ENCODE peak calls at places on chromosomes 7 and 10, in seven cellular contexts. One of them, this sample, is unnamed.

GRCh38 chr7:139591550-139592195 is 68.2 kb downstream of the CLEC2L start:
- DNase-seq in activated naive CD8-positive, alpha-beta T cell treated with anti-CD3 and anti-CD28 coated beads, Interleukin-2, amount 50 U/mL, for 24 hours: no peak
- DNase-seq in putamen: no peak
- DNase-seq in right atrium auricular region: peak; percentile 44
- DNase-seq in BE2C: no peak
- DNase-seq in CD4-positive, CD25-positive, alpha-beta regulatory T cell: no peak
- DNase-seq in BJ: no peak
- DNase-seq in this sample: no peak

GRCh38 chr7:158394936-158395335 is 192.7 kb downstream of the PTPRN2 start:
- DNase-seq in activated naive CD8-positive, alpha-beta T cell treated with anti-CD3 and anti-CD28 coated beads, Interleukin-2, amount 50 U/mL, for 24 hours: peak; percentile 56
- DNase-seq in putamen: no peak
- DNase-seq in right atrium auricular region: no peak
- DNase-seq in BE2C: peak; percentile 63
- DNase-seq in CD4-positive, CD25-positive, alpha-beta regulatory T cell: no peak
- DNase-seq in BJ: no peak
- DNase-seq in this sample: no peak

GRCh38 chr10:6678211-6678803 is 98.2 kb upstream of the PRKCQ start:
- DNase-seq in activated naive CD8-positive, alpha-beta T cell treated with anti-CD3 and anti-CD28 coated beads, Interleukin-2, amount 50 U/mL, for 24 hours: peak; percentile 72
- DNase-seq in putamen: peak; percentile 44
- DNase-seq in right atrium auricular region: no peak
- DNase-seq in BE2C: peak; percentile 43
- DNase-seq in CD4-positive, CD25-positive, alpha-beta regulatory T cell: peak; percentile 73
- DNase-seq in BJ: no peak
- DNase-seq in this sample: peak; percentile 54

GRCh38 chr7:38675500-38676106 is 44.4 kb upstream of the AMPH start:
- DNase-seq in activated naive CD8-positive, alpha-beta T cell treated with anti-CD3 and anti-CD28 coated beads, Interleukin-2, amount 50 U/mL, for 24 hours: no peak
- DNase-seq in putamen: no peak
- DNase-seq in right atrium auricular region: no peak
- DNase-seq in BE2C: no peak
- DNase-seq in CD4-positive, CD25-positive, alpha-beta regulatory T cell: no peak
- DNase-seq in BJ: no peak
- DNase-seq in this sample: no peak

GRCh38 chr10:14302035-14302434 is 28.7 kb downstream of the FRMD4A start:
- DNase-seq in activated naive CD8-positive, alpha-beta T cell treated with anti-CD3 and anti-CD28 coated beads, Interleukin-2, amount 50 U/mL, for 24 hours: no peak
- DNase-seq in putamen: no peak
- DNase-seq in right atrium auricular region: no peak
- DNase-seq in BE2C: no peak
- DNase-seq in CD4-positive, CD25-positive, alpha-beta regulatory T cell: no peak
- DNase-seq in BJ: no peak
- DNase-seq in this sample: no peak

GRCh38 chr10:112852308-112852707 is 97.7 kb upstream of the TCF7L2 start:
- DNase-seq in activated naive CD8-positive, alpha-beta T cell treated with anti-CD3 and anti-CD28 coated beads, Interleukin-2, amount 50 U/mL, for 24 hours: no peak
- DNase-seq in putamen: peak; percentile 49
- DNase-seq in right atrium auricular region: no peak
- DNase-seq in BE2C: no peak
- DNase-seq in CD4-positive, CD25-positive, alpha-beta regulatory T cell: no peak
- DNase-seq in BJ: no peak
- DNase-seq in this sample: no peak

GRCh38 chr7:8436965-8437364 is 3.6 kb downstream of the NXPH1 start:
- DNase-seq in activated naive CD8-positive, alpha-beta T cell treated with anti-CD3 and anti-CD28 coated beads, Interleukin-2, amount 50 U/mL, for 24 hours: peak; percentile 65
- DNase-seq in putamen: no peak
- DNase-seq in right atrium auricular region: no peak
- DNase-seq in BE2C: peak; percentile 78
- DNase-seq in CD4-positive, CD25-positive, alpha-beta regulatory T cell: peak; percentile 55
- DNase-seq in BJ: no peak
- DNase-seq in this sample: peak; percentile 16

GRCh38 chr7:9307131-9307530 is 873.7 kb downstream of the NXPH1 start:
- DNase-seq in activated naive CD8-positive, alpha-beta T cell treated with anti-CD3 and anti-CD28 coated beads, Interleukin-2, amount 50 U/mL, for 24 hours: no peak
- DNase-seq in putamen: peak; percentile 41
- DNase-seq in right atrium auricular region: no peak
- DNase-seq in BE2C: no peak
- DNase-seq in CD4-positive, CD25-positive, alpha-beta regulatory T cell: no peak
- DNase-seq in BJ: no peak
- DNase-seq in this sample: no peak

GRCh38 chr10:133464582-133465031 is 10.9 kb downstream of the SCART1 start:
- DNase-seq in activated naive CD8-positive, alpha-beta T cell treated with anti-CD3 and anti-CD28 coated beads, Interleukin-2, amount 50 U/mL, for 24 hours: no peak
- DNase-seq in putamen: no peak
- DNase-seq in right atrium auricular region: peak; percentile 46
- DNase-seq in BE2C: no peak
- DNase-seq in CD4-positive, CD25-positive, alpha-beta regulatory T cell: no peak
- DNase-seq in BJ: no peak
- DNase-seq in this sample: no peak

GRCh38 chr10:14397069-14397468 is 66.3 kb upstream of the FRMD4A start:
- DNase-seq in activated naive CD8-positive, alpha-beta T cell treated with anti-CD3 and anti-CD28 coated beads, Interleukin-2, amount 50 U/mL, for 24 hours: no peak
- DNase-seq in putamen: peak; percentile 87
- DNase-seq in right atrium auricular region: peak; percentile 62
- DNase-seq in BE2C: no peak
- DNase-seq in CD4-positive, CD25-positive, alpha-beta regulatory T cell: no peak
- DNase-seq in BJ: peak; percentile 98
- DNase-seq in this sample: no peak

GRCh38 chr10:122165914-122166313 is 105.2 kb upstream of the BTBD16 start:
- DNase-seq in activated naive CD8-positive, alpha-beta T cell treated with anti-CD3 and anti-CD28 coated beads, Interleukin-2, amount 50 U/mL, for 24 hours: no peak
- DNase-seq in putamen: no peak
- DNase-seq in right atrium auricular region: no peak
- DNase-seq in BE2C: no peak
- DNase-seq in CD4-positive, CD25-positive, alpha-beta regulatory T cell: no peak
- DNase-seq in BJ: no peak
- DNase-seq in this sample: no peak

GRCh38 chr7:128777156-128778123 is 1.8 kb upstream of the OPN1SW start:
- DNase-seq in activated naive CD8-positive, alpha-beta T cell treated with anti-CD3 and anti-CD28 coated beads, Interleukin-2, amount 50 U/mL, for 24 hours: no peak
- DNase-seq in putamen: no peak
- DNase-seq in right atrium auricular region: no peak
- DNase-seq in BE2C: no peak
- DNase-seq in CD4-positive, CD25-positive, alpha-beta regulatory T cell: no peak
- DNase-seq in BJ: no peak
- DNase-seq in this sample: no peak

GRCh38 chr7:78020131-78020873 is 221.7 kb downstream of the PHTF2 start:
- DNase-seq in activated naive CD8-positive, alpha-beta T cell treated with anti-CD3 and anti-CD28 coated beads, Interleukin-2, amount 50 U/mL, for 24 hours: peak; percentile 31
- DNase-seq in putamen: peak; percentile 83
- DNase-seq in right atrium auricular region: peak; percentile 75
- DNase-seq in BE2C: peak; percentile 60
- DNase-seq in CD4-positive, CD25-positive, alpha-beta regulatory T cell: peak; percentile 63
- DNase-seq in BJ: peak; percentile 41
- DNase-seq in this sample: peak; percentile 39

GRCh38 chr10:79445217-79445707 is at the start of gene ZCCHC24:
- DNase-seq in activated naive CD8-positive, alpha-beta T cell treated with anti-CD3 and anti-CD28 coated beads, Interleukin-2, amount 50 U/mL, for 24 hours: peak; percentile 47
- DNase-seq in putamen: no peak
- DNase-seq in right atrium auricular region: no peak
- DNase-seq in BE2C: no peak
- DNase-seq in CD4-positive, CD25-positive, alpha-beta regulatory T cell: peak; percentile 50
- DNase-seq in BJ: no peak
- DNase-seq in this sample: no peak

GRCh38 chr10:6035926-6036575 is 26.1 kb downstream of the IL2RA start:
- DNase-seq in activated naive CD8-positive, alpha-beta T cell treated with anti-CD3 and anti-CD28 coated beads, Interleukin-2, amount 50 U/mL, for 24 hours: peak; percentile 9
- DNase-seq in putamen: no peak
- DNase-seq in right atrium auricular region: no peak
- DNase-seq in BE2C: no peak
- DNase-seq in CD4-positive, CD25-positive, alpha-beta regulatory T cell: no peak
- DNase-seq in BJ: no peak
- DNase-seq in this sample: no peak

GRCh38 chr7:100563809-100564400 is 9.8 kb downstream of the SAP25 start:
- DNase-seq in activated naive CD8-positive, alpha-beta T cell treated with anti-CD3 and anti-CD28 coated beads, Interleukin-2, amount 50 U/mL, for 24 hours: peak; percentile 90
- DNase-seq in putamen: no peak
- DNase-seq in right atrium auricular region: peak; percentile 86
- DNase-seq in BE2C: peak; percentile 86
- DNase-seq in CD4-positive, CD25-positive, alpha-beta regulatory T cell: peak; percentile 82
- DNase-seq in BJ: no peak
- DNase-seq in this sample: peak; percentile 74

GRCh38 chr7:152383341-152384234 is 52.2 kb downstream of the KMT2C start:
- DNase-seq in activated naive CD8-positive, alpha-beta T cell treated with anti-CD3 and anti-CD28 coated beads, Interleukin-2, amount 50 U/mL, for 24 hours: no peak
- DNase-seq in putamen: peak; percentile 47
- DNase-seq in right atrium auricular region: no peak
- DNase-seq in BE2C: no peak
- DNase-seq in CD4-positive, CD25-positive, alpha-beta regulatory T cell: no peak
- DNase-seq in BJ: peak; percentile 23
- DNase-seq in this sample: no peak

GRCh38 chr10:95401704-95402469 is 111.1 kb upstream of the PDLIM1 start:
- DNase-seq in activated naive CD8-positive, alpha-beta T cell treated with anti-CD3 and anti-CD28 coated beads, Interleukin-2, amount 50 U/mL, for 24 hours: no peak
- DNase-seq in putamen: no peak
- DNase-seq in right atrium auricular region: no peak
- DNase-seq in BE2C: no peak
- DNase-seq in CD4-positive, CD25-positive, alpha-beta regulatory T cell: no peak
- DNase-seq in BJ: no peak
- DNase-seq in this sample: no peak

GRCh38 chr10:44908071-44908709 is 2.9 kb upstream of the TMEM72 start:
- DNase-seq in activated naive CD8-positive, alpha-beta T cell treated with anti-CD3 and anti-CD28 coated beads, Interleukin-2, amount 50 U/mL, for 24 hours: no peak
- DNase-seq in putamen: no peak
- DNase-seq in right atrium auricular region: no peak
- DNase-seq in BE2C: no peak
- DNase-seq in CD4-positive, CD25-positive, alpha-beta regulatory T cell: no peak
- DNase-seq in BJ: no peak
- DNase-seq in this sample: no peak

GRCh38 chr10:2839081-2839725 is 228.1 kb upstream of the PFKP start:
- DNase-seq in activated naive CD8-positive, alpha-beta T cell treated with anti-CD3 and anti-CD28 coated beads, Interleukin-2, amount 50 U/mL, for 24 hours: peak; percentile 42
- DNase-seq in putamen: no peak
- DNase-seq in right atrium auricular region: no peak
- DNase-seq in BE2C: peak; percentile 37
- DNase-seq in CD4-positive, CD25-positive, alpha-beta regulatory T cell: peak; percentile 17
- DNase-seq in BJ: no peak
- DNase-seq in this sample: no peak

GRCh38 chr7:101058355-101058754 is 26.9 kb upstream of the TRIM56 start:
- DNase-seq in activated naive CD8-positive, alpha-beta T cell treated with anti-CD3 and anti-CD28 coated beads, Interleukin-2, amount 50 U/mL, for 24 hours: peak; percentile 55
- DNase-seq in putamen: no peak
- DNase-seq in right atrium auricular region: no peak
- DNase-seq in BE2C: no peak
- DNase-seq in CD4-positive, CD25-positive, alpha-beta regulatory T cell: peak; percentile 16
- DNase-seq in BJ: no peak
- DNase-seq in this sample: peak; percentile 31

GRCh38 chr7:73900286-73900685 is 39.3 kb downstream of the TMEM270 start:
- DNase-seq in activated naive CD8-positive, alpha-beta T cell treated with anti-CD3 and anti-CD28 coated beads, Interleukin-2, amount 50 U/mL, for 24 hours: no peak
- DNase-seq in putamen: no peak
- DNase-seq in right atrium auricular region: no peak
- DNase-seq in BE2C: no peak
- DNase-seq in CD4-positive, CD25-positive, alpha-beta regulatory T cell: no peak
- DNase-seq in BJ: no peak
- DNase-seq in this sample: no peak

GRCh38 chr10:72257051-72257892 is 16.5 kb upstream of the DDIT4 start:
- DNase-seq in activated naive CD8-positive, alpha-beta T cell treated with anti-CD3 and anti-CD28 coated beads, Interleukin-2, amount 50 U/mL, for 24 hours: no peak
- DNase-seq in putamen: no peak
- DNase-seq in right atrium auricular region: peak; percentile 72
- DNase-seq in BE2C: no peak
- DNase-seq in CD4-positive, CD25-positive, alpha-beta regulatory T cell: no peak
- DNase-seq in BJ: no peak
- DNase-seq in this sample: no peak

GRCh38 chr10:131206136-131206995 is 105.2 kb downstream of the TCERG1L start:
- DNase-seq in activated naive CD8-positive, alpha-beta T cell treated with anti-CD3 and anti-CD28 coated beads, Interleukin-2, amount 50 U/mL, for 24 hours: no peak
- DNase-seq in putamen: no peak
- DNase-seq in right atrium auricular region: no peak
- DNase-seq in BE2C: no peak
- DNase-seq in CD4-positive, CD25-positive, alpha-beta regulatory T cell: no peak
- DNase-seq in BJ: no peak
- DNase-seq in this sample: no peak

GRCh38 chr10:58782876-58783859 is 270.5 kb downstream of the BICC1 start:
- DNase-seq in activated naive CD8-positive, alpha-beta T cell treated with anti-CD3 and anti-CD28 coated beads, Interleukin-2, amount 50 U/mL, for 24 hours: no peak
- DNase-seq in putamen: no peak
- DNase-seq in right atrium auricular region: peak; percentile 83
- DNase-seq in BE2C: no peak
- DNase-seq in CD4-positive, CD25-positive, alpha-beta regulatory T cell: no peak
- DNase-seq in BJ: peak; percentile 34
- DNase-seq in this sample: no peak

GRCh38 chr10:71517310-71518159 is 120.8 kb downstream of the CDH23 start:
- DNase-seq in activated naive CD8-positive, alpha-beta T cell treated with anti-CD3 and anti-CD28 coated beads, Interleukin-2, amount 50 U/mL, for 24 hours: no peak
- DNase-seq in putamen: no peak
- DNase-seq in right atrium auricular region: no peak
- DNase-seq in BE2C: peak; percentile 42
- DNase-seq in CD4-positive, CD25-positive, alpha-beta regulatory T cell: no peak
- DNase-seq in BJ: no peak
- DNase-seq in this sample: no peak

GRCh38 chr10:111107023-111107422 is 30.2 kb downstream of the ADRA2A start:
- DNase-seq in activated naive CD8-positive, alpha-beta T cell treated with anti-CD3 and anti-CD28 coated beads, Interleukin-2, amount 50 U/mL, for 24 hours: no peak
- DNase-seq in putamen: no peak
- DNase-seq in right atrium auricular region: no peak
- DNase-seq in BE2C: no peak
- DNase-seq in CD4-positive, CD25-positive, alpha-beta regulatory T cell: no peak
- DNase-seq in BJ: no peak
- DNase-seq in this sample: no peak

GRCh38 chr10:22324893-22325271 is 4.0 kb downstream of the BMI1 start:
- DNase-seq in activated naive CD8-positive, alpha-beta T cell treated with anti-CD3 and anti-CD28 coated beads, Interleukin-2, amount 50 U/mL, for 24 hours: no peak
- DNase-seq in putamen: no peak
- DNase-seq in right atrium auricular region: no peak
- DNase-seq in BE2C: no peak
- DNase-seq in CD4-positive, CD25-positive, alpha-beta regulatory T cell: no peak
- DNase-seq in BJ: no peak
- DNase-seq in this sample: no peak

GRCh38 chr10:11810313-11810766 is 12.8 kb upstream of the PROSER2 start:
- DNase-seq in activated naive CD8-positive, alpha-beta T cell treated with anti-CD3 and anti-CD28 coated beads, Interleukin-2, amount 50 U/mL, for 24 hours: no peak
- DNase-seq in putamen: no peak
- DNase-seq in right atrium auricular region: no peak
- DNase-seq in BE2C: no peak
- DNase-seq in CD4-positive, CD25-positive, alpha-beta regulatory T cell: no peak
- DNase-seq in BJ: no peak
- DNase-seq in this sample: no peak

GRCh38 chr10:4998671-4999070 is 5.0 kb downstream of the AKR1C2 start:
- DNase-seq in activated naive CD8-positive, alpha-beta T cell treated with anti-CD3 and anti-CD28 coated beads, Interleukin-2, amount 50 U/mL, for 24 hours: no peak
- DNase-seq in putamen: no peak
- DNase-seq in right atrium auricular region: no peak
- DNase-seq in BE2C: no peak
- DNase-seq in CD4-positive, CD25-positive, alpha-beta regulatory T cell: no peak
- DNase-seq in BJ: no peak
- DNase-seq in this sample: no peak

GRCh38 chr10:28520346-28520745 is 12.6 kb upstream of the WAC start:
- DNase-seq in activated naive CD8-positive, alpha-beta T cell treated with anti-CD3 and anti-CD28 coated beads, Interleukin-2, amount 50 U/mL, for 24 hours: no peak
- DNase-seq in putamen: no peak
- DNase-seq in right atrium auricular region: no peak
- DNase-seq in BE2C: no peak
- DNase-seq in CD4-positive, CD25-positive, alpha-beta regulatory T cell: no peak
- DNase-seq in BJ: no peak
- DNase-seq in this sample: no peak

GRCh38 chr10:132458595-132459251 is 61.7 kb downstream of the PWWP2B start:
- DNase-seq in activated naive CD8-positive, alpha-beta T cell treated with anti-CD3 and anti-CD28 coated beads, Interleukin-2, amount 50 U/mL, for 24 hours: peak; percentile 78
- DNase-seq in putamen: no peak
- DNase-seq in right atrium auricular region: no peak
- DNase-seq in BE2C: peak; percentile 72
- DNase-seq in CD4-positive, CD25-positive, alpha-beta regulatory T cell: peak; percentile 39
- DNase-seq in BJ: no peak
- DNase-seq in this sample: peak; percentile 60

GRCh38 chr10:50621981-50622496 is 1.7 kb downstream of the SGMS1 start:
- DNase-seq in activated naive CD8-positive, alpha-beta T cell treated with anti-CD3 and anti-CD28 coated beads, Interleukin-2, amount 50 U/mL, for 24 hours: peak; percentile 63
- DNase-seq in putamen: peak; percentile 88
- DNase-seq in right atrium auricular region: peak; percentile 99
- DNase-seq in BE2C: peak; percentile 82
- DNase-seq in CD4-positive, CD25-positive, alpha-beta regulatory T cell: peak; percentile 83
- DNase-seq in BJ: peak; percentile 76
- DNase-seq in this sample: peak; percentile 71

GRCh38 chr10:103787251-103787816 is 68.0 kb downstream of the SH3PXD2A start:
- DNase-seq in activated naive CD8-positive, alpha-beta T cell treated with anti-CD3 and anti-CD28 coated beads, Interleukin-2, amount 50 U/mL, for 24 hours: no peak
- DNase-seq in putamen: no peak
- DNase-seq in right atrium auricular region: no peak
- DNase-seq in BE2C: no peak
- DNase-seq in CD4-positive, CD25-positive, alpha-beta regulatory T cell: no peak
- DNase-seq in BJ: no peak
- DNase-seq in this sample: no peak

GRCh38 chr10:97325754-97326153 is 6.7 kb downstream of the FRAT1 start:
- DNase-seq in activated naive CD8-positive, alpha-beta T cell treated with anti-CD3 and anti-CD28 coated beads, Interleukin-2, amount 50 U/mL, for 24 hours: no peak
- DNase-seq in putamen: peak; percentile 80
- DNase-seq in right atrium auricular region: no peak
- DNase-seq in BE2C: no peak
- DNase-seq in CD4-positive, CD25-positive, alpha-beta regulatory T cell: no peak
- DNase-seq in BJ: no peak
- DNase-seq in this sample: no peak

GRCh38 chr7:129677796-129678195 is 66.3 kb downstream of the NRF1 start:
- DNase-seq in activated naive CD8-positive, alpha-beta T cell treated with anti-CD3 and anti-CD28 coated beads, Interleukin-2, amount 50 U/mL, for 24 hours: no peak
- DNase-seq in putamen: no peak
- DNase-seq in right atrium auricular region: no peak
- DNase-seq in BE2C: no peak
- DNase-seq in CD4-positive, CD25-positive, alpha-beta regulatory T cell: no peak
- DNase-seq in BJ: no peak
- DNase-seq in this sample: no peak